ENCODE peak calls at places on chromosomes 16 and 17, in ten cellular contexts. One of them, this sample, is unnamed. For H3K27me3 and H3K36me3, the result is how much of the 10 kb centered on the place peaks cover.

GRCh38 chr17:79974786-79975497 is 60.7 kb downstream of the TBC1D16 start:
- DNase-seq in aorta: no peak
- DNase-seq in psoas muscle: no peak
- DNase-seq in ovary: no peak
- DNase-seq in endodermal cell: peak
- DNase-seq in lung: no peak
- DNase-seq in stomach: peak
- DNase-seq in mammary epithelial cell: no peak
- DNase-seq in upper lobe of right lung: peak
- DNase-seq in thoracic aorta: no peak
- DNase-seq in this sample: peak

GRCh38 chr17:40317880-40318834 is 9.2 kb downstream of the RARA start:
- DNase-seq in thoracic aorta: peak
- DNase-seq in lung: peak
- DNase-seq in upper lobe of right lung: peak
- DNase-seq in aorta: peak
- DNase-seq in stomach: peak
- DNase-seq in psoas muscle: peak
- DNase-seq in endodermal cell: peak
- DNase-seq in ovary: peak
- DNase-seq in mammary epithelial cell: peak
- DNase-seq in this sample: peak

GRCh38 chr16:19119564-19119963 is 5.8 kb downstream of the ITPRIPL2 start:
- DNase-seq in stomach: no peak
- DNase-seq in lung: no peak
- DNase-seq in ovary: no peak
- DNase-seq in endodermal cell: no peak
- DNase-seq in upper lobe of right lung: no peak
- DNase-seq in aorta: no peak
- DNase-seq in psoas muscle: no peak
- DNase-seq in mammary epithelial cell: peak
- DNase-seq in thoracic aorta: no peak
- DNase-seq in this sample: no peak

GRCh38 chr17:50144845-50145531 is 5.5 kb downstream of the PPP1R9B start:
- DNase-seq in endodermal cell: no peak
- DNase-seq in psoas muscle: peak
- DNase-seq in upper lobe of right lung: no peak
- DNase-seq in aorta: no peak
- DNase-seq in ovary: no peak
- DNase-seq in thoracic aorta: no peak
- DNase-seq in stomach: peak
- DNase-seq in lung: no peak
- DNase-seq in mammary epithelial cell: no peak
- DNase-seq in this sample: no peak

GRCh38 chr17:17351356-17351891 is 48.3 kb downstream of the NT5M start:
- DNase-seq in lung: no peak
- DNase-seq in mammary epithelial cell: no peak
- DNase-seq in upper lobe of right lung: peak
- DNase-seq in stomach: peak
- DNase-seq in thoracic aorta: no peak
- DNase-seq in endodermal cell: no peak
- DNase-seq in ovary: no peak
- DNase-seq in aorta: no peak
- DNase-seq in psoas muscle: peak
- DNase-seq in this sample: peak

GRCh38 chr16:58508671-58509251 is 6.6 kb upstream of the SETD6 start:
- DNase-seq in ovary: peak
- DNase-seq in thoracic aorta: no peak
- DNase-seq in stomach: no peak
- DNase-seq in aorta: no peak
- DNase-seq in lung: no peak
- DNase-seq in upper lobe of right lung: peak
- DNase-seq in endodermal cell: no peak
- DNase-seq in psoas muscle: no peak
- DNase-seq in mammary epithelial cell: no peak
- DNase-seq in this sample: no peak

GRCh38 chr16:27430923-27431484 is 29.0 kb downstream of the IL21R start:
- DNase-seq in upper lobe of right lung: peak
- DNase-seq in lung: peak
- DNase-seq in psoas muscle: no peak
- DNase-seq in mammary epithelial cell: no peak
- DNase-seq in stomach: peak
- DNase-seq in ovary: no peak
- DNase-seq in endodermal cell: no peak
- DNase-seq in aorta: no peak
- DNase-seq in thoracic aorta: no peak
- DNase-seq in this sample: no peak

GRCh38 chr17:68456529-68457167 is 648 bp downstream of the WIPI1 start:
- DNase-seq in ovary: peak
- DNase-seq in mammary epithelial cell: peak
- DNase-seq in upper lobe of right lung: peak
- DNase-seq in stomach: peak
- DNase-seq in aorta: peak
- DNase-seq in lung: peak
- DNase-seq in thoracic aorta: peak
- DNase-seq in psoas muscle: peak
- DNase-seq in endodermal cell: peak
- DNase-seq in this sample: peak

GRCh38 chr16:50303605-50304466 is 37.5 kb downstream of the ADCY7 start:
- DNase-seq in mammary epithelial cell: no peak
- DNase-seq in aorta: peak
- DNase-seq in stomach: no peak
- DNase-seq in ovary: peak
- DNase-seq in upper lobe of right lung: peak
- DNase-seq in thoracic aorta: no peak
- DNase-seq in lung: peak
- DNase-seq in psoas muscle: no peak
- DNase-seq in endodermal cell: peak
- DNase-seq in this sample: peak

GRCh38 chr17:80967404-80967872 is 24.2 kb upstream of the CHMP6 start:
- DNase-seq in endodermal cell: no peak
- DNase-seq in thoracic aorta: no peak
- DNase-seq in lung: no peak
- DNase-seq in ovary: no peak
- DNase-seq in psoas muscle: no peak
- DNase-seq in aorta: peak
- DNase-seq in stomach: no peak
- DNase-seq in mammary epithelial cell: no peak
- DNase-seq in upper lobe of right lung: no peak
- DNase-seq in this sample: peak

GRCh38 chr16:64092284-64092683 is 1029.6 kb downstream of the CDH11 start:
- DNase-seq in aorta: no peak
- DNase-seq in mammary epithelial cell: peak
- DNase-seq in ovary: no peak
- DNase-seq in thoracic aorta: no peak
- DNase-seq in stomach: no peak
- DNase-seq in upper lobe of right lung: no peak
- DNase-seq in psoas muscle: no peak
- DNase-seq in endodermal cell: no peak
- DNase-seq in lung: no peak
- DNase-seq in this sample: no peak

DNA sequence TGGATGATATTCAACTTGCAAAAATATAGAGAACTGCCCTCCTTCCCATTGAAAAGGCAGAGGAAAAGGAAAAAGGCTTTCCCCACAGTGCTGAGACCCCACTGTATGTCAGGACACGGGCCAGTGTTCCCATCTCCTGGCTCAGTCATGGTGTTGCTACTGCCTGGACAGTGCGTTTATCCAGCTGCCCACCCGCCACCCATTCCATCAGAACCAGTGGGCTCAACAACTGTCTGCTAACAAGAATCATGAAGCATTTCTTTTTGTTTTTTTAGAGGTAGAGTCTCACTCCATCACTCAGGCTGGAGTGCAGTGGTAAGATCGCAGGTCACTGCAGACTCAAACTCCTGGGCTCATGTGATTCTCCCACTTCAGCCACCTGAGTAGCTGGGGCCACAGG is 11.3 kb downstream of the FBXO31 start:
- DNase-seq in ovary: no peak
- DNase-seq in mammary epithelial cell: no peak
- DNase-seq in lung: no peak
- DNase-seq in psoas muscle: no peak
- DNase-seq in endodermal cell: no peak
- DNase-seq in aorta: no peak
- DNase-seq in thoracic aorta: no peak
- DNase-seq in upper lobe of right lung: no peak
- DNase-seq in stomach: no peak
- DNase-seq in this sample: no peak
- H3K4me3 ChIP-seq in ovary: no peak
- H3K4me3 ChIP-seq in mammary epithelial cell: no peak
- H3K4me3 ChIP-seq in lung: no peak
- H3K4me3 ChIP-seq in psoas muscle: no peak
- H3K4me3 ChIP-seq in endodermal cell: no peak
- H3K4me3 ChIP-seq in aorta: no peak
- H3K4me3 ChIP-seq in thoracic aorta: no peak
- H3K4me3 ChIP-seq in upper lobe of right lung: no peak
- H3K4me3 ChIP-seq in stomach: no peak
- H3K4me3 ChIP-seq in this sample: no peak

GRCh38 chr17:7858487-7858832 is 657 bp downstream of the CYB5D1 start:
- DNase-seq in lung: no peak
- DNase-seq in upper lobe of right lung: peak
- DNase-seq in aorta: peak
- DNase-seq in thoracic aorta: no peak
- DNase-seq in endodermal cell: peak
- DNase-seq in stomach: no peak
- DNase-seq in mammary epithelial cell: no peak
- DNase-seq in ovary: peak
- DNase-seq in psoas muscle: peak
- DNase-seq in this sample: peak

GRCh38 chr17:7859028-7859427 is 1.2 kb downstream of the CYB5D1 start:
- DNase-seq in aorta: no peak
- DNase-seq in lung: no peak
- DNase-seq in psoas muscle: no peak
- DNase-seq in ovary: no peak
- DNase-seq in stomach: no peak
- DNase-seq in upper lobe of right lung: no peak
- DNase-seq in thoracic aorta: no peak
- DNase-seq in mammary epithelial cell: no peak
- DNase-seq in endodermal cell: no peak
- DNase-seq in this sample: no peak

GRCh38 chr17:7857724-7858486 is at the start of gene CYB5D1:
- DNase-seq in ovary: peak
- DNase-seq in aorta: peak
- DNase-seq in thoracic aorta: peak
- DNase-seq in lung: peak
- DNase-seq in upper lobe of right lung: peak
- DNase-seq in endodermal cell: peak
- DNase-seq in stomach: peak
- DNase-seq in psoas muscle: peak
- DNase-seq in mammary epithelial cell: peak
- DNase-seq in this sample: peak

GRCh38 chr17:7864995-7865650 is 7.3 kb downstream of the CYB5D1 start:
- DNase-seq in upper lobe of right lung: no peak
- DNase-seq in endodermal cell: peak
- DNase-seq in ovary: no peak
- DNase-seq in mammary epithelial cell: no peak
- DNase-seq in aorta: no peak
- DNase-seq in thoracic aorta: no peak
- DNase-seq in stomach: no peak
- DNase-seq in lung: no peak
- DNase-seq in psoas muscle: no peak
- DNase-seq in this sample: no peak

GRCh38 chr17:7862692-7863437 is 5.1 kb downstream of the CYB5D1 start:
- DNase-seq in upper lobe of right lung: no peak
- DNase-seq in ovary: peak
- DNase-seq in aorta: no peak
- DNase-seq in thoracic aorta: no peak
- DNase-seq in stomach: no peak
- DNase-seq in mammary epithelial cell: no peak
- DNase-seq in lung: no peak
- DNase-seq in endodermal cell: peak
- DNase-seq in psoas muscle: no peak
- DNase-seq in this sample: peak
- H3K27me3 ChIP-seq in upper lobe of right lung: under half
- H3K27me3 ChIP-seq in ovary: under half
- H3K27me3 ChIP-seq in aorta: under half
- H3K27me3 ChIP-seq in thoracic aorta: under half
- H3K27me3 ChIP-seq in stomach: under half
- H3K27me3 ChIP-seq in mammary epithelial cell: under half
- H3K27me3 ChIP-seq in lung: under half
- H3K27me3 ChIP-seq in endodermal cell: under half
- H3K27me3 ChIP-seq in psoas muscle: under half
- H3K27me3 ChIP-seq in this sample: under half

GRCh38 chr17:42214156-42214555 is 19.9 kb upstream of the GHDC start:
- DNase-seq in stomach: no peak
- DNase-seq in aorta: no peak
- DNase-seq in endodermal cell: no peak
- DNase-seq in thoracic aorta: no peak
- DNase-seq in psoas muscle: no peak
- DNase-seq in ovary: no peak
- DNase-seq in lung: no peak
- DNase-seq in upper lobe of right lung: no peak
- DNase-seq in mammary epithelial cell: no peak
- DNase-seq in this sample: no peak
- H3K36me3 ChIP-seq in stomach: half or more
- H3K36me3 ChIP-seq in aorta: under half
- H3K36me3 ChIP-seq in endodermal cell: under half
- H3K36me3 ChIP-seq in thoracic aorta: under half
- H3K36me3 ChIP-seq in psoas muscle: half or more
- H3K36me3 ChIP-seq in ovary: under half
- H3K36me3 ChIP-seq in lung: under half
- H3K36me3 ChIP-seq in upper lobe of right lung: half or more
- H3K36me3 ChIP-seq in mammary epithelial cell: under half
- H3K36me3 ChIP-seq in this sample: under half

GRCh38 chr16:86620184-86620583 is 41.8 kb downstream of the FOXL1 start:
- DNase-seq in thoracic aorta: no peak
- DNase-seq in aorta: no peak
- DNase-seq in psoas muscle: no peak
- DNase-seq in mammary epithelial cell: no peak
- DNase-seq in endodermal cell: no peak
- DNase-seq in ovary: no peak
- DNase-seq in upper lobe of right lung: no peak
- DNase-seq in stomach: no peak
- DNase-seq in lung: no peak
- DNase-seq in this sample: no peak

GRCh38 chr16:86621966-86622365 is 43.6 kb downstream of the FOXL1 start:
- DNase-seq in psoas muscle: no peak
- DNase-seq in aorta: no peak
- DNase-seq in ovary: no peak
- DNase-seq in upper lobe of right lung: no peak
- DNase-seq in mammary epithelial cell: no peak
- DNase-seq in lung: no peak
- DNase-seq in stomach: no peak
- DNase-seq in endodermal cell: peak
- DNase-seq in thoracic aorta: no peak
- DNase-seq in this sample: no peak

GRCh38 chr16:86619263-86619935 is 41.0 kb downstream of the FOXL1 start:
- DNase-seq in stomach: no peak
- DNase-seq in thoracic aorta: no peak
- DNase-seq in lung: no peak
- DNase-seq in upper lobe of right lung: no peak
- DNase-seq in endodermal cell: no peak
- DNase-seq in aorta: peak
- DNase-seq in psoas muscle: no peak
- DNase-seq in ovary: no peak
- DNase-seq in mammary epithelial cell: no peak
- DNase-seq in this sample: peak

GRCh38 chr16:86616906-86617305 is 38.6 kb downstream of the FOXL1 start:
- DNase-seq in ovary: no peak
- DNase-seq in endodermal cell: no peak
- DNase-seq in thoracic aorta: no peak
- DNase-seq in mammary epithelial cell: no peak
- DNase-seq in aorta: no peak
- DNase-seq in upper lobe of right lung: no peak
- DNase-seq in lung: no peak
- DNase-seq in stomach: no peak
- DNase-seq in psoas muscle: no peak
- DNase-seq in this sample: no peak

GRCh38 chr16:86618431-86619262 is 40.3 kb downstream of the FOXL1 start:
- DNase-seq in mammary epithelial cell: no peak
- DNase-seq in stomach: no peak
- DNase-seq in aorta: peak
- DNase-seq in lung: no peak
- DNase-seq in thoracic aorta: no peak
- DNase-seq in endodermal cell: no peak
- DNase-seq in ovary: no peak
- DNase-seq in upper lobe of right lung: no peak
- DNase-seq in psoas muscle: no peak
- DNase-seq in this sample: no peak
- H3K4me3 ChIP-seq in mammary epithelial cell: no peak
- H3K4me3 ChIP-seq in stomach: peak
- H3K4me3 ChIP-seq in aorta: peak
- H3K4me3 ChIP-seq in lung: no peak
- H3K4me3 ChIP-seq in thoracic aorta: peak
- H3K4me3 ChIP-seq in endodermal cell: no peak
- H3K4me3 ChIP-seq in ovary: no peak
- H3K4me3 ChIP-seq in upper lobe of right lung: peak
- H3K4me3 ChIP-seq in psoas muscle: peak
- H3K4me3 ChIP-seq in this sample: no peak